ENCODE peak calls at places on chromosomes 7 and 10, in four cellular contexts. N is IMR-90, I is heart left ventricle, Z is M059J. V is an unnamed sample.

GRCh38 chr10:30454744-30455498 is 20.9 kb downstream of the MAP3K8 start:
- DNase-seq in Z (no peak), N (peak), I (no peak), V (no peak)

GRCh38 chr10:66259836-66260235 is 666.0 kb upstream of the LRRTM3 start:
- DNase-seq in N (no peak), Z (no peak), I (no peak), V (no peak)

GRCh38 chr7:55365103-55365679 is at the start of gene LANCL2:
- DNase-seq in N (peak), I (no peak), Z (peak), V (no peak)

GRCh38 chr7:158121441-158122045 is 466.1 kb downstream of the PTPRN2 start:
- DNase-seq in Z (no peak), N (no peak), I (no peak), V (no peak)

GRCh38 chr7:134547738-134548054 is 1.2 kb upstream of the AKR1B15 start:
- DNase-seq in I (peak), N (peak), Z (peak), V (no peak)

GRCh38 chr10:44198096-44198779 is 186.7 kb downstream of the CXCL12 start:
- DNase-seq in Z (no peak), I (no peak), N (peak), V (no peak)

GRCh38 chr7:137950967-137951366 is 50.9 kb downstream of the CREB3L2 start:
- DNase-seq in N (no peak), Z (no peak), I (no peak), V (no peak)

GRCh38 chr10:106278385-106278784 is 886.1 kb downstream of the SORCS1 start:
- DNase-seq in Z (no peak), I (no peak), N (no peak), V (no peak)

GRCh38 chr7:74275401-74275881 is 13.8 kb upstream of the CLIP2 start:
- DNase-seq in Z (no peak), N (no peak), I (no peak), V (no peak)

GRCh38 chr10:84098667-84099066 is 40.6 kb upstream of the GHITM start:
- DNase-seq in N (no peak), I (no peak), Z (no peak), V (no peak)

GRCh38 chr10:87626422-87626892 is 33.2 kb upstream of the PAPSS2 start:
- DNase-seq in I (no peak), Z (no peak), N (no peak), V (no peak)

GRCh38 chr7:44073664-44074348 is 8.4 kb upstream of the PGAM2 start:
- DNase-seq in Z (peak), I (peak), N (peak), V (peak)

GRCh38 chr10:119786117-119786769 is 60.4 kb downstream of the INPP5F start:
- DNase-seq in I (no peak), Z (peak), N (peak), V (no peak)

GRCh38 chr10:15309221-15309620 is 61.9 kb downstream of the FAM171A1 start:
- DNase-seq in N (no peak), I (no peak), Z (no peak), V (no peak)

GRCh38 chr10:22252286-22252800 is 34.5 kb upstream of the EBLN1 start:
- DNase-seq in Z (peak), N (no peak), I (peak), V (peak)

GRCh38 chr10:8534089-8534488 is 479.6 kb downstream of the GATA3 start:
- DNase-seq in Z (no peak), N (no peak), I (no peak), V (no peak)

GRCh38 chr7:41415473-41416207 is 287.2 kb downstream of the INHBA start:
- DNase-seq in N (no peak), I (no peak), Z (no peak), V (no peak)

GRCh38 chr7:150846291-150847115 is 5.8 kb upstream of the AOC1 start:
- DNase-seq in I (no peak), N (no peak), Z (no peak), V (no peak)

GRCh38 chr7:32611700-32612099 is 116.4 kb downstream of the AVL9 start:
- DNase-seq in N (no peak), I (no peak), Z (no peak), V (no peak)

GRCh38 chr10:120738658-120739057 is 112.5 kb upstream of the WDR11 start:
- DNase-seq in I (no peak), N (no peak), Z (no peak), V (no peak)

GRCh38 chr7:106346678-106347217 is 62.0 kb upstream of the NAMPT start:
- DNase-seq in N (peak), I (no peak), Z (peak), V (peak)

GRCh38 chr10:12728569-12728968 is 272.9 kb downstream of the CCDC3 start:
- DNase-seq in I (no peak), Z (no peak), N (peak), V (no peak)

GRCh38 chr7:82050134-82050533 is 280.3 kb upstream of the HGF start:
- DNase-seq in Z (peak), N (peak), I (no peak), V (no peak)

GRCh38 chr7:27178366-27178765 is 4.2 kb upstream of the HOXA10 start:
- DNase-seq in N (no peak), I (no peak), Z (no peak), V (no peak)

GRCh38 chr7:153524070-153524601 is 528.1 kb upstream of the DPP6 start:
- DNase-seq in N (no peak), Z (no peak), I (no peak), V (no peak)

GRCh38 chr10:79268717-79269116 is 78.6 kb upstream of the PPIF start:
- DNase-seq in Z (no peak), I (no peak), N (no peak), V (no peak)

GRCh38 chr7:18337425-18337824 is 158.1 kb upstream of the HDAC9 start:
- DNase-seq in Z (no peak), I (no peak), N (no peak), V (no peak)

GRCh38 chr10:132062641-132063390 is 2.9 kb upstream of the JAKMIP3 start:
- DNase-seq in I (no peak), Z (no peak), N (no peak), V (no peak)

GRCh38 chr7:124100190-124100589 is 67.3 kb upstream of the TMEM229A start:
- DNase-seq in Z (no peak), N (no peak), I (no peak), V (no peak)

GRCh38 chr10:97025613-97026242 is 160.0 kb downstream of the SLIT1 start:
- DNase-seq in Z (no peak), N (peak), I (peak), V (no peak)

GRCh38 chr7:142384508-142384922 is 126.7 kb upstream of the PRSS58 start:
- DNase-seq in Z (peak), N (peak), I (no peak), V (no peak)

V was measured in naive thymus-derived CD8-positive, alpha-beta T cell.